ENCODE peak calls at places on chromosomes 7 and 10, in six cellular contexts. X is A673, I is foreskin fibroblast, E is type B pancreatic cell, J is glutamatergic neuron, A is fibroblast of pulmonary artery. B is an unnamed sample.

GRCh38 chr7:152366662-152367061 is 69.1 kb downstream of the KMT2C start:
- DNase-seq in X (no peak), I (no peak), E (no peak), J (no peak), A (peak; percentile 16), B (no peak)

GRCh38 chr7:100167912-100168323 is 499 bp downstream of the GAL3ST4 start:
- DNase-seq in X (peak; percentile 31), I (no peak), E (no peak), J (no peak), A (no peak), B (no peak)

GRCh38 chr10:96588601-96589419 is 2.0 kb upstream of the TM9SF3 start:
- DNase-seq in X (peak; percentile 15), I (no peak), E (no peak), J (no peak), A (no peak), B (no peak)

GRCh38 chr10:103192451-103193106 is 493 bp downstream of the NT5C2 start:
- DNase-seq in X (peak; percentile 72), I (peak; percentile 77), E (peak; percentile 80), J (peak; percentile 71), A (peak; percentile 86), B (peak; percentile 90)

GRCh38 chr7:121872831-121873764 is at the start of gene PTPRZ1:
- DNase-seq in X (peak; percentile 48), I (peak; percentile 9), E (peak; percentile 73), J (peak; percentile 73), A (peak; percentile 18), B (peak; percentile 82)

GRCh38 chr7:73438547-73439245 is 5.1 kb downstream of the FZD9 start:
- DNase-seq in X (no peak), I (no peak), E (no peak), J (no peak), A (no peak), B (no peak)

GRCh38 chr7:85177316-85177715 is 9.5 kb downstream of the SEMA3D start:
- DNase-seq in X (no peak), I (peak; percentile 23), E (no peak), J (no peak), A (no peak), B (no peak)

GRCh38 chr7:143484059-143484458 is 6.4 kb downstream of the TAS2R41 start:
- DNase-seq in X (no peak), I (no peak), E (no peak), J (no peak), A (no peak), B (no peak)

GRCh38 chr10:98460837-98461499 is 14.2 kb upstream of the HPS1 start:
- DNase-seq in X (peak; percentile 15), I (peak; percentile 90), E (no peak), J (no peak), A (peak; percentile 94), B (no peak)

DNA sequence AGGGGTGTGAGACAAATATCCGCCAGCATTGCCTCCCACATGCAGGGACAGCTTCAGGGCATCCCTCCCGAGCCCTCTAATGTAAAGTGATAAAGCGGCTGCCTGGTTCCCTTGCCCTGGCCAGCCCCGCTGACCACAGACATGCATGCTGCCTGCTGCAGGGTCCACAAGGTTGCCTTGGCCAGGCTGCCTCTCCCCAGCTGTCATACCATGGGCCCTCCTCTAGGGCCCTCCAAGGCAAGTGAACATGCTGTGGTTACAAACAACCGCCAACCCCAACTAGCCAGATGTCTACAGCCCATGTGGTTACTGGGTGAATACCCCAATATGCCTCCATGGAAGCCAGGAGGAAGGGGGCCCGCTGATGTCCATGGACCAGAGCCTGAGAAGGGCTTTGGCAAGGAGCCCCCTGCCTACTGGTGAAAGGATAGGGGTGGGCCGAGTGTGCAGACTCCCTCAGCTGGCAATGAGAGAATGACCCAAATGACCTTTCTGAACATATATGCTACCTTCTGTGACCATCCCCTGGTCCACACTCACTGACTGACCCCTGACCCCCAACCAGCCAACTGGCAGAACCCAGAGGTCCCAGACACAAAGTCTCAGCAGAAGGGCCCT is 37.4 kb downstream of the GRID1 start:
- DNase-seq in X (no peak), I (no peak), E (no peak), J (peak; percentile 9), A (no peak), B (no peak)
- TF ChIP-seq CTCF in X (no peak), I (no peak), E (peak; percentile 26), J (no peak), A (no peak), B (no peak)

GRCh38 chr7:29086545-29086944 is 59.8 kb downstream of the CPVL start:
- DNase-seq in X (no peak), I (no peak), E (no peak), J (no peak), A (no peak), B (no peak)

GRCh38 chr7:29095666-29096560 is 50.4 kb downstream of the CPVL start:
- DNase-seq in X (no peak), I (no peak), E (no peak), J (no peak), A (no peak), B (no peak)

GRCh38 chr7:29091121-29091601 is 55.2 kb downstream of the CPVL start:
- DNase-seq in X (no peak), I (no peak), E (no peak), J (peak; percentile 40), A (peak; percentile 37), B (no peak)

GRCh38 chr7:29087840-29088169 is 58.5 kb downstream of the CPVL start:
- DNase-seq in X (no peak), I (no peak), E (no peak), J (no peak), A (no peak), B (no peak)

GRCh38 chr7:29091722-29092121 is 54.6 kb downstream of the CPVL start:
- DNase-seq in X (no peak), I (no peak), E (no peak), J (no peak), A (peak; percentile 9), B (no peak)
- TF ChIP-seq CTCF in X (no peak), I (no peak), E (peak; percentile 62), J (no peak), A (no peak), B (no peak)

DNA sequence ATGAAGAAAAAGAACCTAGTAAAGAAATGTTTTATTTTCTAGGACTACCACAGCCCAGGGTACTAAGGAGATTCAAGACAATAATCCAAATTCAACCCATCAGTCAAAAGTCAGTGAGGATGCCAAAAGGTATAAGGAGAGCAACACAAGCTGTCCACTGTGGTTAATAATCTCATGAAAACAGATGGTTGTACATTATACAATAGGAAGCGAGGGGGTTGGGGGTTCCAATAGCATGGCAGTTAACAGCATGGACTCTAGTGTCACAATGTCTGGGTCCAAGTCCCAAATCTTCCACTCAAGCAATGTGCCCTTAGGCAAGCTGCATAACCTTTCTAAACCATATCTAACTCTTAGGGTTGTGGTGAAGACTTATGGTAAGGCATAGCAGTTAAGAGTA is 35.1 kb downstream of the BRAF start:
- DNase-seq in X (no peak), I (no peak), E (no peak), J (no peak), A (no peak), B (no peak)
- TF ChIP-seq CTCF in X (no peak), I (no peak), E (no peak), J (no peak), A (no peak), B (no peak)

GRCh38 chr7:7438851-7439250 is 96.8 kb downstream of the COL28A1 start:
- DNase-seq in X (peak; percentile 12), I (peak; percentile 98), E (no peak), J (no peak), A (peak; percentile 87), B (no peak)
- TF ChIP-seq CTCF in X (no peak), I (no peak), E (no peak), J (no peak), A (no peak), B (peak; percentile 7)

DNA sequence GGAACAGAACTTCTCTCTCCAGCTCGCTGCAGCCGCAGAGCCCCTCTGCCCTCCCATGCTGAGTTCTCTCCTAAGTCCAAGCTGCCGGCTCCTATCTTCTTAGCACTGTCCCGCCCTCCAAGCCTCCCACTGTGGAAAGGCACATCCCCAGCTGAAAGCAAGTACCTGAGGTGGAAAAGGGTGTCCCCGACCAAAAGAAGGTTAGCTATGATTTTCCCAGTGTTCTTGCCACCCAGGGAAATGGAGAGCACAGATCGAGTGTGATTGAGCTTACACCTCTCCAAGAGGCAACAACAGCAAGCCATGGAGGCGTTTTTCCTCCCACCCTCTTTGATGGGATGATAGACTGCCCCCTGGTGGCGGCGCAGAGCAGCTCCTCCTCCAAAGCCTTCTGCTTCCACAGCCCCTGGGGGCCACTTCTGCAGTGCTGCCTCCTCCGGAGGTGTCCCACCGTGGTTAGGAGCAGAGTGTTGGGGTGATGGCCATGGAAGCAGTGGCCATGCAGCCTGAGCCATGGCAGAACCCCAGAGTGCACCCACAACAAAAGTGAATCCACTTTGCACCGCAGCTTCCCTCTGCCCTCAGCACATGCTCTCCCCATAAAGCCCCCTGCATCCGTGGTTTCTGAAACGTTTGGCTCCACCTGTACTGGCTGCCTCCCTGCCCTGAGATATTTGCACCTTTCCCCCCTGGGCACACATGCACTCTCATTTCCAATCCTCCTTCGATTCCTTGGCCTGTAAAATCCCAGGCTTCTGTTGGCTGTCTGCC is 143.1 kb upstream of the STK17A start:
- DNase-seq in X (peak; percentile 77), I (peak; percentile 17), E (no peak), J (peak; percentile 78), A (peak; percentile 66), B (no peak)
- TF ChIP-seq CTCF in X (peak; percentile 91), I (peak; percentile 78), E (peak; percentile 87), J (peak; percentile 96), A (peak; percentile 87), B (peak; percentile 71)

GRCh38 chr10:71268247-71268691 is 50.8 kb upstream of the SLC29A3 start:
- DNase-seq in X (no peak), I (peak; percentile 69), E (no peak), J (peak; percentile 63), A (peak; percentile 63), B (no peak)
- TF ChIP-seq CTCF in X (peak; percentile 62), I (peak; percentile 96), E (peak; percentile 66), J (peak; percentile 50), A (peak; percentile 80), B (peak; percentile 54)

DNA sequence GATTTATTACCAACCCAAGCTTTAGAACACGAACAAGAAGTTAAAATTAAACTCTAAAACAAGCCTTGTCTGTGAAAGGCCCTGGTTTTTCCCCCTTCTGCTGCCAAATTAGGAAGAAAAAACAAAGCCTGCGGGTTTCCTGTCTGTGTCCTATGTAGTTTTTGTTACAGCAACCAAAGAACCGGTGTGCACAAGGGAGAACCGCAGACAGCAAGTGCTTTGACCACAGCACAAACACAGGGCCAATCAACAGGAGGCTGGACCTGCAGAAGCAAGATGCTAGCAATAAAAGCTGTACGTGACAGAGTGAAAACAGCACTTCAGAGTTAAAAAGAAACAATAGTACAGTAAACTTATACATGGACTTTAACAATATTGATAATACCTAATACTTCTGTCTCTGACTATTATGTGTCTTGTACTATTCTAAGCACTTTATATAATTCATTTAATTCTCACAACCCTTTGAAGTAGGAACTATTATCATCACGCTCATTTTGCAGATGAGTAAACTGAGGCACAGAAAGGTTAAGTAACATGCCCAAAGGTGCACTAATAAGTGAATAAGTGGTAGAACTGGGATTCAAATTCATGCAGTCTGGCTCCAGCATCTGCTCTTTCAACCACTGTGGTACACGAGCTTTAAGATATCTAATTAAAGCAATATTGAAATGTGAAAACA is 66.0 kb downstream of the STK17A start:
- DNase-seq in X (no peak), I (peak; percentile 70), E (no peak), J (no peak), A (peak; percentile 80), B (no peak)
- TF ChIP-seq CTCF in X (no peak), I (no peak), E (no peak), J (no peak), A (no peak), B (no peak)

B was measured in osteocyte.